ENCODE peak calls at places on chromosomes 7 and 10, in four cellular contexts. One of them, this sample, is unnamed.

GRCh38 chr7:29343379-29343778 is 148.8 kb downstream of the CHN2 start:
- DNase-seq in H1: no peak
- DNase-seq in HepG2: no peak
- DNase-seq in GM12878: no peak
- DNase-seq in this sample: no peak

GRCh38 chr7:37333075-37333474 is 115.6 kb downstream of the ELMO1 start:
- DNase-seq in H1: no peak
- DNase-seq in HepG2: no peak
- DNase-seq in GM12878: no peak
- DNase-seq in this sample: no peak

GRCh38 chr7:147658392-147658791 is 932.2 kb upstream of the C7orf33 start:
- DNase-seq in H1: no peak
- DNase-seq in HepG2: no peak
- DNase-seq in GM12878: no peak
- DNase-seq in this sample: no peak

GRCh38 chr7:18541189-18541870 is 45.8 kb downstream of the HDAC9 start:
- DNase-seq in H1: no peak
- DNase-seq in HepG2: no peak
- DNase-seq in GM12878: no peak
- DNase-seq in this sample: no peak

GRCh38 chr7:128217972-128218652 is 23.0 kb upstream of the LEP start:
- DNase-seq in H1: no peak
- DNase-seq in HepG2: peak; percentile 9
- DNase-seq in GM12878: no peak
- DNase-seq in this sample: no peak

GRCh38 chr7:28778781-28779180 is 179.3 kb downstream of the TRIL start:
- DNase-seq in H1: no peak
- DNase-seq in HepG2: no peak
- DNase-seq in GM12878: no peak
- DNase-seq in this sample: no peak

GRCh38 chr10:96910488-96911395 is 78.6 kb downstream of the LCOR start:
- DNase-seq in H1: no peak
- DNase-seq in HepG2: peak; percentile 28
- DNase-seq in GM12878: peak; percentile 28
- DNase-seq in this sample: peak; percentile 39

GRCh38 chr7:95276114-95276513 is 48.2 kb downstream of the PON1 start:
- DNase-seq in H1: no peak
- DNase-seq in HepG2: no peak
- DNase-seq in GM12878: no peak
- DNase-seq in this sample: no peak

GRCh38 chr10:71854031-71854430 is 3.0 kb upstream of the PSAP start:
- DNase-seq in H1: no peak
- DNase-seq in HepG2: no peak
- DNase-seq in GM12878: no peak
- DNase-seq in this sample: no peak

GRCh38 chr7:97187067-97187466 is 69.6 kb downstream of the SDHAF3 start:
- DNase-seq in H1: no peak
- DNase-seq in HepG2: no peak
- DNase-seq in GM12878: no peak
- DNase-seq in this sample: peak; percentile 43
- TF ChIP-seq CBX5 in H1: no peak
- TF ChIP-seq CBX5 in HepG2: no peak
- TF ChIP-seq CBX5 in GM12878: no peak
- TF ChIP-seq CBX5 in this sample: no peak

DNA sequence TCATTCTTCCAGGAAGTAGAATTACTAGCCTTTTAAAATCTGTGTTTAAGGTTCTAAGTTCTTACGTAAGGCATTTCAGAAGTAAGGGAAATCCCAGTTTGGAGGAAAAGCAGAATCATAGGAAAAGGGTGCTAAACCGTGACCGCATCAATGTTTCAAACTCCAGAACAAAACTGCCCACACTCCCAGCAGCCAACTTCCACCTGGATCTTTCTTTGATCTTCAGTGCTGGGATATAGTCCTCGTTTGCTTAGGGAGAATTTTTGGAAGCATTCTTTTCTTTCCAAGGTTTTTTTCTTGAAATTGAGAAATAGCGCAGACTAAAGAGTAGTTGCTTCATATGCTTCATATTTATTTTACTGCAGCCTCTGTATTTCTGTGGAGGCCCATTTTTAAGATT is 8.9 kb downstream of the PROSER2 start:
- DNase-seq in H1: no peak
- DNase-seq in HepG2: peak; percentile 78
- DNase-seq in GM12878: no peak
- DNase-seq in this sample: no peak
- TF ChIP-seq CBX5 in H1: no peak
- TF ChIP-seq CBX5 in HepG2: no peak
- TF ChIP-seq CBX5 in GM12878: no peak
- TF ChIP-seq CBX5 in this sample: no peak

GRCh38 chr10:13003004-13003403 is 1.5 kb upstream of the CCDC3 start:
- DNase-seq in H1: no peak
- DNase-seq in HepG2: no peak
- DNase-seq in GM12878: no peak
- DNase-seq in this sample: no peak

GRCh38 chr10:13001887-13002212 is 337 bp upstream of the CCDC3 start:
- DNase-seq in H1: no peak
- DNase-seq in HepG2: no peak
- DNase-seq in GM12878: no peak
- DNase-seq in this sample: no peak

GRCh38 chr10:13003781-13004180 is 2.3 kb upstream of the CCDC3 start:
- DNase-seq in H1: no peak
- DNase-seq in HepG2: no peak
- DNase-seq in GM12878: no peak
- DNase-seq in this sample: no peak

GRCh38 chr10:13000431-13000830 is 1.1 kb downstream of the CCDC3 start:
- DNase-seq in H1: no peak
- DNase-seq in HepG2: no peak
- DNase-seq in GM12878: no peak
- DNase-seq in this sample: no peak

DNA sequence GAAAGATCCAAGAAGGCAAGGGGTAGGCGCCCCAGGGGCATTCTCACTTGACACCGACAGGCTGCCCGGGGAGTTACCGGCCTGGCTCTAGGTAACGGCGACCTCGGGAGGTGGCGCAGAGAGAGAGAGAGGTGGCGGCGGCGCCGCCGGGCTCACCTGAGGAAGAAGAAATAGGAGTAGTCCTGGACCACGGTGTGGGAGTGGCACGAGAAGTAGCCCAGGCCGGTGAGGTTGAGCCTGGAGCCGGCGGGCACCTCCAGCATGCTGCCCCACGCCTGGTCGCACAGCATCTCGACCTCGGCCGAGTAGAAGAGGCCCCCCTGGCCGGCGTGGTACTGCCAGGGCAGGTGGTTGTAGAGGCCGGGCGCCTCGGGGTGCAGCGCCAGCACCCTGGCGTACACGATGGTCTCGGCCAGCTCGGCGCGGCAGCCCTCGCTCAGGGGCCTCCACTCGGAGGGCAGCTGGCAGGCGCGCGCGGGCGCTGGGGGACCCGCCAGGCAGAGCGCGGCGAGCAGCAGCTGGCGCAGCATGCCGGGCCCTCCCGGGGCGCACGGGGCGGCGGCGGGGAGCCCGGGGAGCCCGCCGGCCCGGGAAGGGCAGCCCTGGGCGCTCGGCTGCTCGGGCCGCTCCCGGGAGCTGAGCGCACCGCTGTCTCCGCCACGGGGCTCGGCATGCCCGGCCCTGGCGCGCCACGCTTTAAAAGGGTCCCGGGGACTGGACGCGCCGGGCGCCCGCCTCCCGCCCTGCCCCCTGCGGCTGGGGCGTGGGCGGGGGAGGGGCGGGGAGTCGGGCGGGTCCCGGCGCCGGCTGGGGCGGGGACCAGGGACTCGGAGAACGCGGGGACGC is at the start of gene CCDC3:
- DNase-seq in H1: peak; percentile 9
- DNase-seq in HepG2: no peak
- DNase-seq in GM12878: no peak
- DNase-seq in this sample: peak; percentile 80
- TF ChIP-seq CBX5 in H1: no peak
- TF ChIP-seq CBX5 in HepG2: no peak
- TF ChIP-seq CBX5 in GM12878: no peak
- TF ChIP-seq CBX5 in this sample: no peak

DNA sequence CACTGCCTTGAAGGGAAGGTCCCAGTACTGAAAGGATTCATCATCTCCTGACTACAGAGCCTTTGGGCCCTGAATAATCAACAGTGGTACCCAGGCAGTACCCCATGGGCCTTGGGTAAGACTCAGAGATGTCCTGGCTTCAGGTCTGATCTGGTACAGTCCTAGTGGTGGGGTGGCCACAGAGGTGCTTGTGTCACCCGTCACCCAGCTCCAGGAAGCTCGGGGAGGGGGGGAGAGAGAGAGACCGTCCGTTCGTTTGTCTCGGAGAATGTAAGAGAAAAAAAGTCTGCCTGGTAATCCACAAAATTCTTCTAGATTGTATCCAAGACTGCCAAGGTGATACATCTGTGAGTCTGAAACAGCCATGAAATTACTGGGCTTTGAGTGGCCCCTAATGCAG is 381.3 kb downstream of the PTPRN2 start:
- DNase-seq in H1: no peak
- DNase-seq in HepG2: no peak
- DNase-seq in GM12878: no peak
- DNase-seq in this sample: no peak
- TF ChIP-seq CBX5 in H1: no peak
- TF ChIP-seq CBX5 in HepG2: no peak
- TF ChIP-seq CBX5 in GM12878: no peak
- TF ChIP-seq CBX5 in this sample: no peak

This sample was measured in K562.